ENCODE peak calls at places on chromosomes 3 and 15, in seven cellular contexts. J, D, X, S, O, R and M are unnamed samples.

GRCh38 chr3:1632128-1632527 is 466.5 kb upstream of the CNTN4 start:
- DNase-seq in J (no peak), O (no peak), R (no peak), S (no peak), X (no peak), D (no peak), M (no peak)

GRCh38 chr3:5197022-5197421 is 9.5 kb downstream of the EDEM1 start:
- DNase-seq in S (no peak), D (no peak), R (no peak), O (no peak), J (no peak), X (no peak), M (no peak)

GRCh38 chr15:75237316-75237982 is 20.7 kb upstream of the GOLGA6C start:
- DNase-seq in O (no peak), S (peak), D (no peak), X (no peak), J (peak), R (peak), M (peak)

GRCh38 chr3:173785004-173785403 is 387.5 kb downstream of the NLGN1 start:
- DNase-seq in X (no peak), O (peak), D (no peak), J (no peak), R (no peak), S (no peak), M (peak)

GRCh38 chr3:187955076-187955952 is 198.6 kb upstream of the LPP start:
- DNase-seq in S (peak), O (no peak), D (peak), R (peak), J (no peak), X (no peak), M (no peak)

GRCh38 chr3:129650256-129650872 is 43.9 kb upstream of the PLXND1 start:
- DNase-seq in J (peak), O (peak), X (peak), R (peak), S (peak), D (peak), M (peak)

GRCh38 chr3:182393151-182393550 is 400.2 kb upstream of the ATP11B start:
- DNase-seq in S (no peak), J (no peak), R (no peak), O (no peak), D (no peak), X (no peak), M (no peak)

GRCh38 chr3:9278498-9278897 is 29.1 kb upstream of the SRGAP3 start:
- DNase-seq in J (no peak), O (no peak), X (no peak), S (no peak), R (no peak), D (no peak), M (no peak)

GRCh38 chr3:155302476-155302875 is 9.0 kb upstream of the STRIT1 start:
- DNase-seq in O (no peak), J (no peak), S (no peak), R (no peak), D (no peak), X (no peak), M (no peak)

GRCh38 chr15:36810656-36811449 is 231.4 kb downstream of the CDIN1 start:
- DNase-seq in X (no peak), O (peak), S (no peak), D (no peak), J (no peak), R (no peak), M (no peak)

GRCh38 chr3:79491029-79491634 is 276.7 kb downstream of the ROBO1 start:
- DNase-seq in S (no peak), D (no peak), J (no peak), R (no peak), X (no peak), O (no peak), M (no peak)

GRCh38 chr3:50639055-50639494 is 22.1 kb downstream of the MAPKAPK3 start:
- DNase-seq in S (no peak), J (no peak), X (no peak), D (peak), R (no peak), O (no peak), M (no peak)

GRCh38 chr3:172848910-172849309 is 98.4 kb downstream of the ECT2 start:
- DNase-seq in O (no peak), J (no peak), R (no peak), X (no peak), D (peak), S (no peak), M (no peak)

GRCh38 chr3:38349684-38350359 is 3.2 kb downstream of the XYLB start:
- DNase-seq in O (no peak), D (no peak), J (no peak), R (no peak), S (no peak), X (no peak), M (peak)

GRCh38 chr3:48989796-48990635 is at the start of gene P4HTM:
- DNase-seq in S (peak), R (peak), X (peak), O (peak), D (peak), J (peak), M (peak)

GRCh38 chr15:94584833-94585244 is 353.5 kb downstream of the MCTP2 start:
- DNase-seq in X (no peak), D (no peak), S (no peak), O (no peak), R (no peak), J (no peak), M (no peak)

GRCh38 chr15:64740361-64741170 is 34.8 kb downstream of the RBPMS2 start:
- DNase-seq in O (no peak), J (peak), S (peak), R (peak), X (no peak), D (no peak), M (peak)

GRCh38 chr3:196645917-196646735 is 6.6 kb downstream of the NRROS start:
- DNase-seq in O (no peak), D (no peak), S (no peak), J (no peak), R (no peak), X (no peak), M (no peak)

GRCh38 chr3:196646736-196647216 is 7.3 kb downstream of the NRROS start:
- DNase-seq in J (no peak), X (no peak), D (no peak), O (no peak), R (no peak), S (no peak), M (no peak)

GRCh38 chr3:196643761-196644160 is 4.3 kb downstream of the NRROS start:
- DNase-seq in X (no peak), R (no peak), D (no peak), J (no peak), S (no peak), O (no peak), M (no peak)

GRCh38 chr3:196643201-196643749 is 3.8 kb downstream of the NRROS start:
- DNase-seq in R (no peak), J (no peak), X (no peak), S (no peak), D (no peak), O (no peak), M (no peak)

DNA sequence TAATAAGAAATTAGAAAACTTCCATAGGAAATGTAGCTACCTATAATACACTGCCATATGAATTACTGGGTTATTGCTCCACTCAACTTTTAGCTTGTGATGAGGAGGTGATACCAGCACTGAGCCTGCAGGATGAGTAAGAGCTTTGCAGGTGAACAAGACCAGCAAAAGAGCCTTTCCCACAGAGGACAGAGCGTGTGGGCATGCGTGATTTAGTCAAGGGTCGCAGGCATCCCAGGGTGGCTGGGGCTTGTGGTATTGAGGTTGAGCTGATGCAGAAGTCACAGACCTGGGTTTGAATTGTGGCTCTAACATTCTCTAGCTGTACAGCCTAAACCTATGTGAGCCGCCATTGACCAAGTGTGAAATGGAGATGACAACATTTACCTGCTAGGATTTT is 5.6 kb downstream of the NRROS start:
- DNase-seq in S (no peak), R (no peak), O (no peak), X (no peak), D (no peak), J (no peak), M (no peak)
- H3K4me3 ChIP-seq in S (no peak), R (no peak), O (no peak), X (no peak), D (no peak), J (no peak), M (no peak)

DNA sequence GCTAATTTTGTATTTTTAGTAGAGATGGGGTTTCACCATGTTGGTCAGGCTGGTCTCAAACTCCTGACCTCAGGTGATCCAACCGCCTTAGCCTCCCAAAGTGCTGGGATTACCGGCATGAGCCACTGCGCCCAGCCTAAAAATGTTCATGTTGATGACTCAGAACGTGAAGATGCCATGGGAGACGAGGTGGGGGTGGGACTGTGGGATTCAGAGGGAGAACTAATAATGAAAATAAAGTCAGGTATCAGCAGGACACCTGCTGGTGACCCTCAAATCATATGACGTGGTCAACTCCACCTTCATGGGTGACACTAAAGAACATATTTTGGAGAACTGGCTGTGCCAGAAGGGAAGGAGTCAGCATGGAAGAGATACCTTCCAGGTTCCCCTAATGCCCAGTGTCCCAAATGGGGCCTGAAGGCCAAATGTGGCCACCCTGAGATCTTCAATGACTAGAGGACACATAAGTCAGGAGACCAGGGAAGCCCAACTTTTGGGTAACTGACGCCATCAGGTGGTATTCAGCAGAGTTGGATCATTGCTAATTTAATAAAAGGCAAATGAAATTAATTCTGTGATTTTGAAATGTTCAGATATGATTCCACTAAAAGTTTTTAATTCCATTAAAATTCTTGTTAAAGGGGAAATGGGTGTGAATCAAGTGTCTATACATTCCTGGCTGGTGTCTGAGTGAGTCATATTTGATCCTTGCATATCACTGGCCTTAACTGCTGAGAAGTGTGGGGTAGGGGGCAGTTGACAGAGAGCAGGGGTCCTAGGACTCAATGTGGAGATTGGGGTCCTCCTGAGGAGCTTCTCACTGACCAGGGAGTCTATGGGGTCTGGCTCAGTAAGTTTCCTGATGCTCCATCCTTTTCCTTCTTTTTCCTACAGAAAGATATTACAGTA is 88.6 kb upstream of the GSK3B start:
- DNase-seq in X (no peak), S (no peak), D (peak), O (no peak), J (no peak), R (no peak), M (no peak)
- TF ChIP-seq CTCF in X (no peak), S (peak), D (peak), O (peak), J (peak), R (peak), M (no peak)

DNA sequence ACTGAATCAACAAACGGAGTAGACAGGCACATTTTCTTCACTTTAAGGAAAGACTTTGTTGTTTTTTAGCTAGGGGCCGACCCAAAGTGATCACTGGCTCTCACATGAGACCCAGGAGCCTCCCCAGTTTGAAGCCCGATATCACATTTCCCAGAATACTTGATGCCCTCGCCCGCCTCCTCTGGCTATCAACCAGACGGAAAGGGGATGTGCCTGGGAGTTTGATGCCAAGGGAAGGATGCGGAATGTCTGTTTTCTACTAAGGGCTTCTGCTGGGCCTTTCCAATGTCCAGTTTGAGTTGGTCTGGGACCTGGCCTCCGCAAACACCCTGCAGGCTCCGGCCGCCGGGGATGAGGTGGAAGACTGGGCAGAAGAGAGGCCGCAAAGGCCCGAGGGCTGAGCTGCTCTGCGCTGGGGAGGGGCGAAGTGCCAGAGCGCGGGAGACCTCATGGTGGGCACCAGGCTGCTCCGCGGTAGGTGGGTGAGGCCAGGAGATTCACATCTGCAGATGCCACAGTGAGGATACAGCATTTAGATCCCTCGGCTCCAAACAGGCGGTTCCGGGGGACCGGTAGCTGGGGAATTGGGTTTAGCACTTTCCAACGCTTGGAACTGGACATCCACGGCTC is 490 bp upstream of the ZNF774 start:
- DNase-seq in J (no peak), O (no peak), X (no peak), S (no peak), R (no peak), D (no peak), M (no peak)
- H3K4me3 ChIP-seq in J (peak), O (peak), X (peak), S (peak), R (peak), D (peak), M (peak)

GRCh38 chr3:14857506-14857905 is 38.7 kb downstream of the FGD5 start:
- DNase-seq in S (no peak), D (no peak), O (no peak), J (no peak), R (no peak), X (no peak), M (no peak)
- TF ChIP-seq CTCF in S (no peak), D (no peak), O (peak), J (no peak), R (no peak), X (no peak), M (peak)

GRCh38 chr3:97347780-97348179 is 416.8 kb upstream of the ARL6 start:
- DNase-seq in D (no peak), R (no peak), X (no peak), S (no peak), O (no peak), J (no peak), M (no peak)

GRCh38 chr3:97350976-97351375 is 413.6 kb upstream of the ARL6 start:
- DNase-seq in O (no peak), D (no peak), R (no peak), J (no peak), S (no peak), X (no peak), M (no peak)

DNA sequence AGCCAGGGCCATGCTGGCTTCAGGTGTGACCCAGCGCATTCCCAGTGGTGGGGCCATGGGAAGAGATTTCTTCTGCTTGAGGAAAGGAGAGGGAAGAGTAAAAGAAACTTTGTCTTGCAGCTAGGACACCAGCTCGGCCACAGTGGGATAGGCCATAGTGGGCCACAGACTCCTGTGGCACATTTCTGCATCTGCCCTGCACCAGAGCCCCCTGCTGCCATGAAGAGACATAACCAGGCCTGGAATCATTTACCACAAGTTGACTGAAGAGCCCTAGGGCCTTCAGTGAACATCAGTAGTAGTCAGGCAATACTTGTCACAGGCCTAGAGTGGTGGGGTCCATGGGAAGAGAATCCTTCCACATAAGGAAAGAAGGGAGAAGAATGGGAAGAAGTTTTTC is 411.4 kb upstream of the ARL6 start:
- DNase-seq in O (no peak), D (no peak), X (no peak), R (no peak), S (peak), J (no peak), M (no peak)
- H3K4me3 ChIP-seq in O (no peak), D (no peak), X (no peak), R (no peak), S (no peak), J (no peak), M (no peak)

GRCh38 chr15:40915679-40916078 is 13.5 kb upstream of the DLL4 start:
- DNase-seq in D (no peak), R (no peak), J (no peak), O (no peak), X (no peak), S (no peak), M (no peak)
- TF ChIP-seq CTCF in D (no peak), R (no peak), J (no peak), O (no peak), X (no peak), S (no peak), M (no peak)

DNA sequence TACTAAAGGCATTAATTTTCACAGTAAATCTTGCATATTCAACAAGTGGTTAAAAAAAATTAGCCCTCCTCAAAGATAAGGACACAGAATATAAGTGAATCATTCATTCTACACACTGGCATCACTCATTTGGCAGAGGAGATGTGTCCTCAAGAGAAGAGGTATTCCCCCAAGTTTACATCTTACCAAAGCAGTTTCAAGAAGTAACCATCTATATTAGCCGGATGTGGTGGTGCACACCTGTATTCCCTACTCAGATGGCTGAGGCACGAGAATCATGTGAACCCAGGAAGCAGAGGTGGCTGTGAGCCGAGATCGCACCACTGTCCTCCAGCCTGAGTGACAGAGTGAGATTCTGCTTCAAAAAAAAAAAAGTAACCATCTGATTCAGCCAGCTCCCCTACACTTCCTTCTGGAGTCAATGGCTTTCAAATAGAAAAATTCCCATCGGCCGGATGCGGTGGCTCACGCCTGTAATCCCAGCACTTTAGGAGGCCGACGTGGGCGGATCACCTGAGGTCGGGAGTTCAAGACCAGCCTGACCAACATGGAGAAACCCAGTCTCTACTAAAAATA is 15.4 kb downstream of the RAF1 start:
- DNase-seq in X (no peak), O (no peak), R (peak), D (no peak), J (no peak), S (no peak), M (no peak)
- H3K4me3 ChIP-seq in X (no peak), O (no peak), R (no peak), D (no peak), J (no peak), S (no peak), M (no peak)

GRCh38 chr3:73618461-73618860 is 6.3 kb downstream of the PDZRN3 start:
- DNase-seq in J (no peak), S (no peak), D (no peak), R (no peak), X (no peak), O (no peak), M (no peak)

GRCh38 chr3:73611176-73611575 is 13.6 kb downstream of the PDZRN3 start:
- DNase-seq in S (no peak), J (no peak), R (no peak), D (no peak), X (no peak), O (no peak), M (no peak)

GRCh38 chr3:73610493-73610892 is 14.2 kb downstream of the PDZRN3 start:
- DNase-seq in R (no peak), J (no peak), D (no peak), S (no peak), X (no peak), O (no peak), M (no peak)

GRCh38 chr3:73616056-73616455 is 8.7 kb downstream of the PDZRN3 start:
- DNase-seq in X (no peak), S (no peak), D (no peak), J (no peak), O (no peak), R (no peak), M (no peak)

GRCh38 chr3:73614385-73614784 is 10.4 kb downstream of the PDZRN3 start:
- DNase-seq in J (no peak), R (no peak), O (no peak), S (peak), X (no peak), D (peak), M (no peak)
- TF ChIP-seq CTCF in J (peak), R (peak), O (peak), S (no peak), X (no peak), D (no peak), M (no peak)

GRCh38 chr15:88631464-88632028 is 7.3 kb upstream of the ISG20 start:
- DNase-seq in R (peak), J (no peak), D (no peak), S (no peak), X (no peak), O (no peak), M (no peak)

GRCh38 chr15:88635343-88635742 is 3.5 kb upstream of the ISG20 start:
- DNase-seq in X (no peak), D (no peak), S (no peak), J (no peak), R (no peak), O (no peak), M (no peak)

GRCh38 chr15:88636039-88636438 is 2.8 kb upstream of the ISG20 start:
- DNase-seq in O (peak), J (no peak), X (no peak), S (no peak), R (no peak), D (no peak), M (no peak)

GRCh38 chr15:88636654-88637053 is 2.2 kb upstream of the ISG20 start:
- DNase-seq in R (no peak), S (no peak), O (no peak), X (no peak), J (no peak), D (no peak), M (peak)

GRCh38 chr15:88634449-88634848 is 4.4 kb upstream of the ISG20 start:
- DNase-seq in J (no peak), R (no peak), X (no peak), D (no peak), O (no peak), S (no peak), M (no peak)
- H3K4me3 ChIP-seq in J (no peak), R (no peak), X (no peak), D (no peak), O (no peak), S (no peak), M (no peak)

DNA sequence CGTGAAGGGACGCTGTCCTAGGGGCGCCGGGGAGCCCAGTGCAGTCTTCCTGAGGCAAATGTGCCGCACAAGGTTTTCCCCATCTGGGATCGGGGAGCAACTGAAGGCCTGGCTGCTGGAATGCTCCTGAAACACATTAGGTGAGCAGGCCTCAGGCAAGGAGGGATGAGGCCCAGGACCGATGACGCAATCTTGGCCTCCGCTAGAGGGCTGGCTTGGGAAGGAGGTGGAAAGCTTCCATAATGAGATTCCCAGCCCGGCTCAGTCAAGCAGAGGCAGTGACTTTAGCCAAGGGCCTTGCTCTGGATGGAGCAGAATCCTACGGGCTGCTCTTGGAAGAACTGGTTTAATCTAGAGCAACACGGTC is 50.8 kb downstream of the CPN2 start:
- DNase-seq in D (peak), X (no peak), R (peak), O (peak), S (peak), J (peak), M (no peak)
- TF ChIP-seq CTCF in D (peak), X (no peak), R (no peak), O (peak), S (peak), J (peak), M (peak)